ENCODE peak calls at places on chromosomes 12 and 14, in six cellular contexts. O is stomach, U is transverse colon, B is sigmoid colon, X is K562, C is heart left ventricle. E is an unnamed sample.

GRCh38 chr12:45183263-45183662 is 32.6 kb upstream of the ANO6 start:
- DNase-seq in O (no peak), U (no peak), B (no peak), X (no peak), C (no peak), E (peak; percentile 51)

GRCh38 chr12:29299613-29300012 is 81.4 kb downstream of the ERGIC2 start:
- DNase-seq in O (no peak), U (no peak), B (no peak), X (no peak), C (no peak), E (no peak)

GRCh38 chr12:6230321-6231110 is 30.3 kb downstream of the CD9 start:
- DNase-seq in O (peak; percentile 63), U (peak; percentile 74), B (peak; percentile 94), X (no peak), C (peak; percentile 56), E (no peak)

GRCh38 chr14:100336618-100337530 is 13.7 kb downstream of the SLC25A47 start:
- DNase-seq in O (peak; percentile 11), U (no peak), B (no peak), X (no peak), C (no peak), E (no peak)

GRCh38 chr12:26028953-26029740 is 70.7 kb downstream of the RASSF8 start:
- DNase-seq in O (no peak), U (peak; percentile 15), B (no peak), X (peak; percentile 20), C (no peak), E (peak; percentile 78)

GRCh38 chr12:113926792-113927191 is 39.3 kb downstream of the RBM19 start:
- DNase-seq in O (no peak), U (no peak), B (no peak), X (no peak), C (no peak), E (no peak)

GRCh38 chr14:99966912-99967311 is 98.3 kb upstream of the EVL start:
- DNase-seq in O (no peak), U (no peak), B (peak; percentile 55), X (no peak), C (no peak), E (no peak)

GRCh38 chr14:73124180-73124894 is 12.0 kb upstream of the PSEN1 start:
- DNase-seq in O (no peak), U (no peak), B (no peak), X (no peak), C (no peak), E (no peak)

GRCh38 chr12:22299294-22299912 is 35.1 kb downstream of the ST8SIA1 start:
- DNase-seq in O (no peak), U (no peak), B (no peak), X (no peak), C (no peak), E (no peak)

GRCh38 chr14:105865904-105866840 is 339.8 kb downstream of the TMEM121 start:
- DNase-seq in O (peak; percentile 23), U (no peak), B (peak; percentile 57), X (no peak), C (peak; percentile 9), E (no peak)

GRCh38 chr12:114361545-114361944 is 44.4 kb downstream of the TBX5 start:
- DNase-seq in O (no peak), U (no peak), B (no peak), X (no peak), C (no peak), E (no peak)

GRCh38 chr12:87796961-87797516 is 232.2 kb downstream of the C12orf50 start:
- DNase-seq in O (no peak), U (no peak), B (no peak), X (no peak), C (no peak), E (no peak)

GRCh38 chr12:74449872-74450271 is 87.8 kb upstream of the ATXN7L3B start:
- DNase-seq in O (no peak), U (no peak), B (no peak), X (no peak), C (no peak), E (no peak)

GRCh38 chr12:26631846-26632245 is 201.1 kb downstream of the ITPR2 start:
- DNase-seq in O (no peak), U (no peak), B (no peak), X (no peak), C (no peak), E (peak; percentile 55)

GRCh38 chr14:96145116-96145864 is 59.3 kb upstream of the BDKRB2 start:
- DNase-seq in O (no peak), U (no peak), B (no peak), X (no peak), C (no peak), E (peak; percentile 53)

GRCh38 chr14:106069786-106070185 is 543.4 kb downstream of the TMEM121 start:
- DNase-seq in O (no peak), U (no peak), B (no peak), X (no peak), C (no peak), E (no peak)

GRCh38 chr14:60946773-60947172 is 34.1 kb downstream of the TRMT5 start:
- DNase-seq in O (no peak), U (no peak), B (no peak), X (no peak), C (no peak), E (no peak)

GRCh38 chr12:87406926-87407325 is 622.3 kb downstream of the C12orf50 start:
- DNase-seq in O (no peak), U (no peak), B (no peak), X (no peak), C (no peak), E (no peak)

GRCh38 chr14:20487402-20487742 is 18.0 kb upstream of the RNASE10 start:
- DNase-seq in O (no peak), U (no peak), B (no peak), X (no peak), C (no peak), E (no peak)

GRCh38 chr14:23829736-23830474 is 123.7 kb upstream of the DHRS4 start:
- DNase-seq in O (peak; percentile 42), U (peak; percentile 43), B (no peak), X (no peak), C (no peak), E (peak; percentile 88)

GRCh38 chr12:69238589-69239285 is 632 bp upstream of the CPSF6 start:
- DNase-seq in O (no peak), U (no peak), B (no peak), X (no peak), C (no peak), E (no peak)

GRCh38 chr12:69240625-69240984 is 1.2 kb downstream of the CPSF6 start:
- DNase-seq in O (no peak), U (no peak), B (no peak), X (no peak), C (no peak), E (peak; percentile 14)

GRCh38 chr12:69239922-69240624 is 704 bp downstream of the CPSF6 start:
- DNase-seq in O (peak; percentile 47), U (peak; percentile 55), B (peak; percentile 69), X (peak; percentile 58), C (peak; percentile 52), E (peak; percentile 50)

GRCh38 chr12:69241444-69242092 is 2.2 kb downstream of the CPSF6 start:
- DNase-seq in O (no peak), U (no peak), B (no peak), X (no peak), C (no peak), E (peak; percentile 11)

DNA sequence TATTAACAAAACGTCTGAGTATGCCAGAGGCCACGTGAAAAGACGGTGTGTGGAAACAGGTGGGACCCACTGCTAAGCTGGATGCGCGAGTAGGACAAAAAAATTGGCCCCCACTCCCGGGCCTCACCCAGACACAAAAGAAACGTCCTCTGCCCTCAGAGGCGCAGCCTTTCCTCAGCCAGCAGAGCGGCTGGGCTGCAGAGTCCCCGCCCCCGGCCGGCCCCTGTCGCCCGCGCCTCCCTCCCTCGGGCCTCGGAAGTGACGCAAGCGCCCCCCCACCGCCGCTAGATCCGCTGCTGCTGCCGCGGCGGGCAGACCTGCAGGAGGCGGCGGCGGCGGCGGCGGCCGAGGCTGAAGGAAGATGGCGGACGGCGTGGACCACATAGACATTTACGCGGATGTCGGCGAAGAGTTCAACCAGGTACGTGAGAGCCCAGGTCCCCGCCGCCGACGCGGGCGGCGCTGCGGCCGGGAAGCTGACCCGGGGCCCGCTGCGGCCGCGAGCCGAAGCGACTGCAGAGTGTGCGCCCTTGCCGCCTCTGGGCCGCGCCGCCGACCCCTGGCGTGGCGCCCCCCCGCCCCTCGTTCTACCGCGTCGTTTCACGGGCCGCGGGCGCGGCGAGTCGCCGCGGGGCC is at the start of gene CPSF6:
- DNase-seq in O (peak; percentile 96), U (peak; percentile 98), B (peak; percentile 97), X (peak; percentile 89), C (peak; percentile 98), E (peak; percentile 95)
- TF ChIP-seq POLR2A in O (no peak), U (peak; percentile 95), B (peak; percentile 72), X (peak; percentile 88), C (peak; percentile 92), E (peak; percentile 93)

DNA sequence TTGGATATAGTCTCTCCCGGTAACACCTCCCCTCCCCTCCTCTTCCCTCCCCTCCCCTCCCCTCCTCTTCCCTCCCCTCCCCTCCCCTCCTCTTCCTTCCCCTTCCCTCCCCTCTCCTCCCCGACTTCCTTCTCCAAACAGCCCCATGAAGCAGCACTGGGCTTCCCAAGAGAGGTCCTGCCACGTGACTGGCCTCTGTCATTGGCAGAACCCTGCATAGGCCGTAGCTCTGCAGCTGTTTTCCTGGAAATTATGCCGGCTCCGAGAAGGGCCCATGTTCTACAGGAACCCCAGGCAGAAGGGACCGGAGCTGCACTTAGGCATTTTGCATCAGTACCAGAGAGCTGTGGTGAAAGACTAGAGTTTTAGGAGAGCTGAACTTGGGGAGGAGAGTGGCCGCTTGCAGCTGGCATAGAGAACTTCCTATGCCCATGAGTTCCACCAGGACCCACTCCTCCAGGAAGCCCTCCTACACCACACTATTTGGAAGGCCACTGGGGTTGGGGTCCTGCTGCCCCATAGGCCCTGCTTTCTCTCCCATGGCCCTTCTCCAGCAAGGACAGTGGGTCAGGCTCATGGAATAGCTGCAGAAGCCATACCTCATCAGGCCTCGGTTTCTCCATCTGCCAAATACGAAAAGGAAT is 5.1 kb upstream of the TNFAIP2 start:
- DNase-seq in O (no peak), U (peak; percentile 55), B (peak; percentile 92), X (no peak), C (peak; percentile 87), E (peak; percentile 34)
- H3K4me1 ChIP-seq in O (peaks cover 60% of the 10 kb centered on the region), U (peaks cover 52% of the 10 kb centered on the region), B (peaks cover 29% of the 10 kb centered on the region), X (peaks cover 83% of the 10 kb centered on the region), C (peaks cover 11% of the 10 kb centered on the region), E (peaks cover 26% of the 10 kb centered on the region)

GRCh38 chr12:122974892-122975789 is at the start of gene OGFOD2:
- DNase-seq in O (peak; percentile 94), U (peak; percentile 93), B (peak; percentile 95), X (peak; percentile 85), C (peak; percentile 93), E (peak; percentile 88)
- TF ChIP-seq POLR2A in O (no peak), U (peak; percentile 55), B (no peak), X (peak; percentile 81), C (no peak), E (peak; percentile 67)

DNA sequence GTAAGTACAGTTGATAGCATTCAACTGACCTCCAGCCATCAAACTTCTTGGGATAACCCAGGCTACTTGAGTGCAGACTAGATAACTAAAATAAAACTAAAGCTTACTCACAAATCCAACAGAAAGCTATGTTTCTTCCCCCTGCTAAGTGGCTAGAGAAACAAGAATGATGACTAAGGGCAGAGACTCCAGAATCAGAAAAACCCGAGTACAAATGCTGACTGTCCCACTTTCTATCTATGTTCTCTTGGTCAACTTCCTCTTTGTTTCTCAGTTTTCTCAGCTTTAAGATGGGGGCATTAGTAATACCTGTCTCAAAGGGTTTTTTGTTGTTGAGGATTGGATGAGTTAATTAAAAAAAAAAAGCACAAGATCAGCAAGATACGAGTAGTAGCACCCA is 6.1 kb upstream of the NUAK1 start:
- DNase-seq in O (no peak), U (no peak), B (no peak), X (no peak), C (no peak), E (no peak)
- H3K4me1 ChIP-seq in O (peaks cover 25% of the 10 kb centered on the region), U (peaks cover 34% of the 10 kb centered on the region), B (peaks cover 13% of the 10 kb centered on the region), X (no peaks in the 10 kb centered on the region), C (peaks cover 32% of the 10 kb centered on the region), E (peaks cover 30% of the 10 kb centered on the region)

E was measured in endothelial cell of umbilical vein.